ENCODE peak calls at places on chromosomes 1 and 21, in ten cellular contexts. One of them, this sample, is unnamed.

GRCh38 chr1:180615493-180616290 is 16.1 kb upstream of the XPR1 start:
- DNase-seq in HT1080: peak; percentile 23
- DNase-seq in HEK293T: no peak
- DNase-seq in activated CD4-positive, alpha-beta T cell treated with anti-CD3 and anti-CD28 coated beads, Interleukin-2, amount 50 U/mL, for 1 hour: no peak
- DNase-seq in H9: no peak
- DNase-seq in head of caudate nucleus: no peak
- DNase-seq in activated T-helper 1 cell treated with Interleukin-2 at 50 U/mL for 16 hours: no peak
- DNase-seq in stimulated activated CD8-positive, alpha-beta memory T cell treated with anti-CD3 and anti-CD28 coated beads, Interleukin-15, amount 100 ng/mL, for 24 hours: no peak
- DNase-seq in hepatocyte: no peak
- DNase-seq in H54: no peak
- DNase-seq in this sample: no peak

GRCh38 chr1:27527857-27528700 is 38.1 kb upstream of the WASF2 start:
- DNase-seq in HT1080: no peak
- DNase-seq in HEK293T: no peak
- DNase-seq in activated CD4-positive, alpha-beta T cell treated with anti-CD3 and anti-CD28 coated beads, Interleukin-2, amount 50 U/mL, for 1 hour: peak; percentile 54
- DNase-seq in H9: peak; percentile 73
- DNase-seq in head of caudate nucleus: peak; percentile 73
- DNase-seq in activated T-helper 1 cell treated with Interleukin-2 at 50 U/mL for 16 hours: peak; percentile 28
- DNase-seq in stimulated activated CD8-positive, alpha-beta memory T cell treated with anti-CD3 and anti-CD28 coated beads, Interleukin-15, amount 100 ng/mL, for 24 hours: no peak
- DNase-seq in hepatocyte: peak; percentile 94
- DNase-seq in H54: no peak
- DNase-seq in this sample: peak; percentile 57

GRCh38 chr1:51276286-51276685 is 40.2 kb downstream of the RNF11 start:
- DNase-seq in HT1080: no peak
- DNase-seq in HEK293T: no peak
- DNase-seq in activated CD4-positive, alpha-beta T cell treated with anti-CD3 and anti-CD28 coated beads, Interleukin-2, amount 50 U/mL, for 1 hour: no peak
- DNase-seq in H9: no peak
- DNase-seq in head of caudate nucleus: no peak
- DNase-seq in activated T-helper 1 cell treated with Interleukin-2 at 50 U/mL for 16 hours: no peak
- DNase-seq in stimulated activated CD8-positive, alpha-beta memory T cell treated with anti-CD3 and anti-CD28 coated beads, Interleukin-15, amount 100 ng/mL, for 24 hours: no peak
- DNase-seq in hepatocyte: no peak
- DNase-seq in H54: no peak
- DNase-seq in this sample: no peak

GRCh38 chr1:45775794-45776193 is 25.3 kb upstream of the IPP start:
- DNase-seq in HT1080: no peak
- DNase-seq in HEK293T: no peak
- DNase-seq in activated CD4-positive, alpha-beta T cell treated with anti-CD3 and anti-CD28 coated beads, Interleukin-2, amount 50 U/mL, for 1 hour: no peak
- DNase-seq in H9: no peak
- DNase-seq in head of caudate nucleus: no peak
- DNase-seq in activated T-helper 1 cell treated with Interleukin-2 at 50 U/mL for 16 hours: no peak
- DNase-seq in stimulated activated CD8-positive, alpha-beta memory T cell treated with anti-CD3 and anti-CD28 coated beads, Interleukin-15, amount 100 ng/mL, for 24 hours: no peak
- DNase-seq in hepatocyte: no peak
- DNase-seq in H54: no peak
- DNase-seq in this sample: no peak

GRCh38 chr1:198121058-198121829 is 35.6 kb upstream of the NEK7 start:
- DNase-seq in HT1080: peak; percentile 90
- DNase-seq in HEK293T: no peak
- DNase-seq in activated CD4-positive, alpha-beta T cell treated with anti-CD3 and anti-CD28 coated beads, Interleukin-2, amount 50 U/mL, for 1 hour: no peak
- DNase-seq in H9: no peak
- DNase-seq in head of caudate nucleus: no peak
- DNase-seq in activated T-helper 1 cell treated with Interleukin-2 at 50 U/mL for 16 hours: no peak
- DNase-seq in stimulated activated CD8-positive, alpha-beta memory T cell treated with anti-CD3 and anti-CD28 coated beads, Interleukin-15, amount 100 ng/mL, for 24 hours: no peak
- DNase-seq in hepatocyte: no peak
- DNase-seq in H54: peak; percentile 41
- DNase-seq in this sample: no peak

GRCh38 chr1:87094238-87094637 is 179.8 kb downstream of the HS2ST1 start:
- DNase-seq in HT1080: no peak
- DNase-seq in HEK293T: no peak
- DNase-seq in activated CD4-positive, alpha-beta T cell treated with anti-CD3 and anti-CD28 coated beads, Interleukin-2, amount 50 U/mL, for 1 hour: no peak
- DNase-seq in H9: no peak
- DNase-seq in head of caudate nucleus: no peak
- DNase-seq in activated T-helper 1 cell treated with Interleukin-2 at 50 U/mL for 16 hours: no peak
- DNase-seq in stimulated activated CD8-positive, alpha-beta memory T cell treated with anti-CD3 and anti-CD28 coated beads, Interleukin-15, amount 100 ng/mL, for 24 hours: no peak
- DNase-seq in hepatocyte: no peak
- DNase-seq in H54: no peak
- DNase-seq in this sample: no peak

GRCh38 chr1:115536279-115536816 is 105.4 kb upstream of the VANGL1 start:
- DNase-seq in HT1080: no peak
- DNase-seq in HEK293T: no peak
- DNase-seq in activated CD4-positive, alpha-beta T cell treated with anti-CD3 and anti-CD28 coated beads, Interleukin-2, amount 50 U/mL, for 1 hour: no peak
- DNase-seq in H9: no peak
- DNase-seq in head of caudate nucleus: no peak
- DNase-seq in activated T-helper 1 cell treated with Interleukin-2 at 50 U/mL for 16 hours: no peak
- DNase-seq in stimulated activated CD8-positive, alpha-beta memory T cell treated with anti-CD3 and anti-CD28 coated beads, Interleukin-15, amount 100 ng/mL, for 24 hours: no peak
- DNase-seq in hepatocyte: no peak
- DNase-seq in H54: no peak
- DNase-seq in this sample: no peak

GRCh38 chr1:89545264-89546038 is 20.8 kb downstream of the LRRC8B start:
- DNase-seq in HT1080: peak; percentile 56
- DNase-seq in HEK293T: no peak
- DNase-seq in activated CD4-positive, alpha-beta T cell treated with anti-CD3 and anti-CD28 coated beads, Interleukin-2, amount 50 U/mL, for 1 hour: no peak
- DNase-seq in H9: no peak
- DNase-seq in head of caudate nucleus: no peak
- DNase-seq in activated T-helper 1 cell treated with Interleukin-2 at 50 U/mL for 16 hours: no peak
- DNase-seq in stimulated activated CD8-positive, alpha-beta memory T cell treated with anti-CD3 and anti-CD28 coated beads, Interleukin-15, amount 100 ng/mL, for 24 hours: no peak
- DNase-seq in hepatocyte: peak; percentile 11
- DNase-seq in H54: no peak
- DNase-seq in this sample: no peak

GRCh38 chr1:246639732-246640131 is 73.5 kb downstream of the CNST start:
- DNase-seq in HT1080: no peak
- DNase-seq in HEK293T: no peak
- DNase-seq in activated CD4-positive, alpha-beta T cell treated with anti-CD3 and anti-CD28 coated beads, Interleukin-2, amount 50 U/mL, for 1 hour: no peak
- DNase-seq in H9: no peak
- DNase-seq in head of caudate nucleus: no peak
- DNase-seq in activated T-helper 1 cell treated with Interleukin-2 at 50 U/mL for 16 hours: no peak
- DNase-seq in stimulated activated CD8-positive, alpha-beta memory T cell treated with anti-CD3 and anti-CD28 coated beads, Interleukin-15, amount 100 ng/mL, for 24 hours: no peak
- DNase-seq in hepatocyte: no peak
- DNase-seq in H54: no peak
- DNase-seq in this sample: no peak

GRCh38 chr1:106619080-106619826 is 437.2 kb upstream of the PRMT6 start:
- DNase-seq in HT1080: no peak
- DNase-seq in HEK293T: no peak
- DNase-seq in activated CD4-positive, alpha-beta T cell treated with anti-CD3 and anti-CD28 coated beads, Interleukin-2, amount 50 U/mL, for 1 hour: no peak
- DNase-seq in H9: no peak
- DNase-seq in head of caudate nucleus: no peak
- DNase-seq in activated T-helper 1 cell treated with Interleukin-2 at 50 U/mL for 16 hours: no peak
- DNase-seq in stimulated activated CD8-positive, alpha-beta memory T cell treated with anti-CD3 and anti-CD28 coated beads, Interleukin-15, amount 100 ng/mL, for 24 hours: no peak
- DNase-seq in hepatocyte: no peak
- DNase-seq in H54: no peak
- DNase-seq in this sample: no peak

GRCh38 chr1:93710949-93711591 is 29.4 kb upstream of the BCAR3 start:
- DNase-seq in HT1080: no peak
- DNase-seq in HEK293T: no peak
- DNase-seq in activated CD4-positive, alpha-beta T cell treated with anti-CD3 and anti-CD28 coated beads, Interleukin-2, amount 50 U/mL, for 1 hour: no peak
- DNase-seq in H9: no peak
- DNase-seq in head of caudate nucleus: no peak
- DNase-seq in activated T-helper 1 cell treated with Interleukin-2 at 50 U/mL for 16 hours: no peak
- DNase-seq in stimulated activated CD8-positive, alpha-beta memory T cell treated with anti-CD3 and anti-CD28 coated beads, Interleukin-15, amount 100 ng/mL, for 24 hours: no peak
- DNase-seq in hepatocyte: no peak
- DNase-seq in H54: no peak
- DNase-seq in this sample: no peak

GRCh38 chr1:171635661-171636060 is 13.6 kb downstream of the MYOCOS start:
- DNase-seq in HT1080: no peak
- DNase-seq in HEK293T: no peak
- DNase-seq in activated CD4-positive, alpha-beta T cell treated with anti-CD3 and anti-CD28 coated beads, Interleukin-2, amount 50 U/mL, for 1 hour: no peak
- DNase-seq in H9: no peak
- DNase-seq in head of caudate nucleus: no peak
- DNase-seq in activated T-helper 1 cell treated with Interleukin-2 at 50 U/mL for 16 hours: no peak
- DNase-seq in stimulated activated CD8-positive, alpha-beta memory T cell treated with anti-CD3 and anti-CD28 coated beads, Interleukin-15, amount 100 ng/mL, for 24 hours: no peak
- DNase-seq in hepatocyte: no peak
- DNase-seq in H54: no peak
- DNase-seq in this sample: no peak

GRCh38 chr1:36796101-36796590 is 238.2 kb downstream of the GRIK3 start:
- DNase-seq in HT1080: no peak
- DNase-seq in HEK293T: no peak
- DNase-seq in activated CD4-positive, alpha-beta T cell treated with anti-CD3 and anti-CD28 coated beads, Interleukin-2, amount 50 U/mL, for 1 hour: no peak
- DNase-seq in H9: no peak
- DNase-seq in head of caudate nucleus: no peak
- DNase-seq in activated T-helper 1 cell treated with Interleukin-2 at 50 U/mL for 16 hours: no peak
- DNase-seq in stimulated activated CD8-positive, alpha-beta memory T cell treated with anti-CD3 and anti-CD28 coated beads, Interleukin-15, amount 100 ng/mL, for 24 hours: no peak
- DNase-seq in hepatocyte: no peak
- DNase-seq in H54: no peak
- DNase-seq in this sample: no peak

GRCh38 chr1:189851806-189852367 is 625.8 kb downstream of the BRINP3 start:
- DNase-seq in HT1080: peak; percentile 2
- DNase-seq in HEK293T: peak; percentile 10
- DNase-seq in activated CD4-positive, alpha-beta T cell treated with anti-CD3 and anti-CD28 coated beads, Interleukin-2, amount 50 U/mL, for 1 hour: no peak
- DNase-seq in H9: no peak
- DNase-seq in head of caudate nucleus: no peak
- DNase-seq in activated T-helper 1 cell treated with Interleukin-2 at 50 U/mL for 16 hours: no peak
- DNase-seq in stimulated activated CD8-positive, alpha-beta memory T cell treated with anti-CD3 and anti-CD28 coated beads, Interleukin-15, amount 100 ng/mL, for 24 hours: no peak
- DNase-seq in hepatocyte: no peak
- DNase-seq in H54: no peak
- DNase-seq in this sample: no peak

GRCh38 chr1:203577874-203578464 is 48.7 kb upstream of the ATP2B4 start:
- DNase-seq in HT1080: no peak
- DNase-seq in HEK293T: no peak
- DNase-seq in activated CD4-positive, alpha-beta T cell treated with anti-CD3 and anti-CD28 coated beads, Interleukin-2, amount 50 U/mL, for 1 hour: no peak
- DNase-seq in H9: no peak
- DNase-seq in head of caudate nucleus: no peak
- DNase-seq in activated T-helper 1 cell treated with Interleukin-2 at 50 U/mL for 16 hours: no peak
- DNase-seq in stimulated activated CD8-positive, alpha-beta memory T cell treated with anti-CD3 and anti-CD28 coated beads, Interleukin-15, amount 100 ng/mL, for 24 hours: no peak
- DNase-seq in hepatocyte: no peak
- DNase-seq in H54: no peak
- DNase-seq in this sample: no peak

GRCh38 chr1:176601358-176601757 is 138.4 kb downstream of the PAPPA2 start:
- DNase-seq in HT1080: no peak
- DNase-seq in HEK293T: no peak
- DNase-seq in activated CD4-positive, alpha-beta T cell treated with anti-CD3 and anti-CD28 coated beads, Interleukin-2, amount 50 U/mL, for 1 hour: no peak
- DNase-seq in H9: no peak
- DNase-seq in head of caudate nucleus: no peak
- DNase-seq in activated T-helper 1 cell treated with Interleukin-2 at 50 U/mL for 16 hours: no peak
- DNase-seq in stimulated activated CD8-positive, alpha-beta memory T cell treated with anti-CD3 and anti-CD28 coated beads, Interleukin-15, amount 100 ng/mL, for 24 hours: no peak
- DNase-seq in hepatocyte: peak; percentile 43
- DNase-seq in H54: no peak
- DNase-seq in this sample: no peak

GRCh38 chr21:15015622-15016471 is 49.0 kb downstream of the NRIP1 start:
- DNase-seq in HT1080: peak; percentile 76
- DNase-seq in HEK293T: no peak
- DNase-seq in activated CD4-positive, alpha-beta T cell treated with anti-CD3 and anti-CD28 coated beads, Interleukin-2, amount 50 U/mL, for 1 hour: no peak
- DNase-seq in H9: no peak
- DNase-seq in head of caudate nucleus: no peak
- DNase-seq in activated T-helper 1 cell treated with Interleukin-2 at 50 U/mL for 16 hours: no peak
- DNase-seq in stimulated activated CD8-positive, alpha-beta memory T cell treated with anti-CD3 and anti-CD28 coated beads, Interleukin-15, amount 100 ng/mL, for 24 hours: no peak
- DNase-seq in hepatocyte: no peak
- DNase-seq in H54: no peak
- DNase-seq in this sample: no peak

This sample was measured in central memory CD4-positive, alpha-beta T cell.